ENCODE peak calls at places on chromosomes 2 and 18, in seven cellular contexts. U, I, C, T, W, N and K are unnamed samples.

GRCh38 chr2:20450201-20451108 is 3.6 kb downstream of the RHOB start:
- DNase-seq in U (peak), C (no peak), N (peak), I (no peak), W (no peak), T (no peak), K (no peak)

GRCh38 chr2:122960727-122961641 is 1064.1 kb upstream of the CNTNAP5 start:
- DNase-seq in I (no peak), T (no peak), U (no peak), C (no peak), W (no peak), N (peak), K (peak)

GRCh38 chr18:41917199-41917598 is 37.8 kb upstream of the PIK3C3 start:
- DNase-seq in I (no peak), W (no peak), C (no peak), T (no peak), U (no peak), N (no peak), K (no peak)

GRCh38 chr2:2919574-2920365 is 457.8 kb downstream of the EIPR1 start:
- DNase-seq in U (no peak), T (no peak), N (no peak), W (no peak), I (no peak), C (no peak), K (no peak)

GRCh38 chr2:147468963-147469362 is 375.9 kb upstream of the ACVR2A start:
- DNase-seq in C (no peak), T (no peak), U (no peak), W (no peak), I (no peak), N (no peak), K (no peak)

GRCh38 chr2:166335284-166335683 is 40.5 kb downstream of the SCN9A start:
- DNase-seq in W (no peak), C (no peak), T (no peak), U (no peak), N (no peak), I (no peak), K (no peak)

GRCh38 chr18:67875057-67875456 is 358.5 kb upstream of the DSEL start:
- DNase-seq in I (no peak), T (no peak), N (no peak), W (no peak), U (no peak), C (no peak), K (no peak)

GRCh38 chr18:41128545-41128944 is 826.5 kb upstream of the PIK3C3 start:
- DNase-seq in U (no peak), I (no peak), N (peak), W (no peak), C (no peak), T (no peak), K (peak)

GRCh38 chr2:207772081-207772843 is 2.6 kb upstream of the FZD5 start:
- DNase-seq in W (no peak), C (no peak), U (no peak), T (no peak), I (no peak), N (no peak), K (no peak)

GRCh38 chr2:152611458-152612231 is 105.6 kb downstream of the PRPF40A start:
- DNase-seq in N (peak), U (peak), W (peak), C (peak), T (no peak), I (no peak), K (peak)

GRCh38 chr2:239828192-239828972 is 196.8 kb downstream of the NDUFA10 start:
- DNase-seq in W (no peak), N (no peak), C (peak), I (no peak), T (peak), U (no peak), K (no peak)

GRCh38 chr2:241882090-241882625 is 12.6 kb downstream of the RTP5 start:
- DNase-seq in N (no peak), C (peak), T (no peak), W (peak), I (no peak), U (peak), K (no peak)

GRCh38 chr18:42459873-42460272 is 504.8 kb downstream of the PIK3C3 start:
- DNase-seq in U (no peak), I (no peak), C (no peak), T (no peak), N (no peak), W (no peak), K (peak)

GRCh38 chr18:3150274-3150673 is 69.5 kb downstream of the MYOM1 start:
- DNase-seq in C (no peak), T (no peak), W (no peak), N (no peak), I (no peak), U (no peak), K (no peak)

GRCh38 chr2:9610781-9611548 is 19.8 kb downstream of the YWHAQ start:
- DNase-seq in U (no peak), W (no peak), N (no peak), I (no peak), T (no peak), C (no peak), K (no peak)

GRCh38 chr18:79905389-79905911 is 46.0 kb downstream of the SLC66A2 start:
- DNase-seq in U (peak), W (no peak), C (no peak), N (no peak), T (peak), I (no peak), K (no peak)

GRCh38 chr18:65235966-65236634 is 514.7 kb upstream of the CDH7 start:
- DNase-seq in W (no peak), N (no peak), C (no peak), T (no peak), I (no peak), U (no peak), K (peak)

GRCh38 chr18:49161627-49162026 is 210.9 kb upstream of the SMAD7 start:
- DNase-seq in W (peak), N (peak), C (no peak), T (no peak), U (no peak), I (no peak), K (peak)

GRCh38 chr2:25794544-25795276 is 83.6 kb downstream of the ASXL2 start:
- DNase-seq in W (peak), N (no peak), U (no peak), I (no peak), C (no peak), T (no peak), K (no peak)

GRCh38 chr2:232210306-232210705 is 168.2 kb upstream of the ALPP start:
- DNase-seq in N (no peak), W (no peak), C (no peak), I (no peak), T (peak), U (no peak), K (peak)

GRCh38 chr2:15747698-15748471 is 156.2 kb downstream of the DDX1 start:
- DNase-seq in I (no peak), U (no peak), W (no peak), N (no peak), T (no peak), C (no peak), K (no peak)

GRCh38 chr2:12895017-12895416 is 178.3 kb downstream of the TRIB2 start:
- DNase-seq in N (no peak), C (no peak), W (no peak), T (no peak), U (no peak), I (no peak), K (no peak)

GRCh38 chr2:192030289-192030688 is 164.4 kb downstream of the TMEFF2 start:
- DNase-seq in U (no peak), I (no peak), N (peak), T (no peak), C (no peak), W (no peak), K (peak)

GRCh38 chr2:96865654-96866053 is 4.2 kb downstream of the SEMA4C start:
- DNase-seq in I (no peak), C (no peak), W (no peak), T (no peak), U (no peak), N (no peak), K (no peak)

GRCh38 chr2:186771395-186771794 is 77.5 kb downstream of the FAM171B start:
- DNase-seq in N (peak), U (no peak), I (no peak), C (no peak), W (no peak), T (no peak), K (peak)

GRCh38 chr18:49768051-49768391 is 45.3 kb downstream of the ACAA2 start:
- DNase-seq in T (no peak), N (peak), W (no peak), C (no peak), U (peak), I (no peak), K (peak)

GRCh38 chr2:121888189-121888557 is 132.7 kb downstream of the TSN start:
- DNase-seq in U (no peak), W (peak), C (no peak), N (no peak), I (no peak), T (no peak), K (peak)

GRCh38 chr2:79670198-79670597 is 157.3 kb downstream of the CTNNA2 start:
- DNase-seq in C (no peak), N (no peak), I (no peak), T (peak), U (no peak), W (no peak), K (no peak)
- TF ChIP-seq CTCF in C (no peak), N (no peak), I (no peak), T (peak), U (no peak), W (no peak), K (no peak)

GRCh38 chr18:8324343-8325065 is 284.7 kb upstream of the RAB12 start:
- DNase-seq in I (no peak), C (no peak), U (no peak), N (no peak), W (no peak), T (no peak), K (no peak)
- TF ChIP-seq CTCF in I (no peak), C (no peak), U (no peak), N (peak), W (no peak), T (no peak), K (peak)

GRCh38 chr2:206443735-206444527 is 599 bp downstream of the ADAM23 start:
- DNase-seq in C (no peak), U (no peak), W (peak), T (no peak), N (peak), I (no peak), K (peak)
- TF ChIP-seq CTCF in C (no peak), U (no peak), W (no peak), T (no peak), N (peak), I (no peak), K (no peak)

GRCh38 chr18:8870528-8870927 is 165.2 kb downstream of the MTCL1 start:
- DNase-seq in U (no peak), W (no peak), I (no peak), C (no peak), T (no peak), N (no peak), K (peak)

GRCh38 chr18:8871484-8871883 is 166.1 kb downstream of the MTCL1 start:
- DNase-seq in C (no peak), I (no peak), W (no peak), U (no peak), N (no peak), T (no peak), K (peak)

GRCh38 chr18:8876887-8877286 is 171.5 kb downstream of the MTCL1 start:
- DNase-seq in N (no peak), T (no peak), U (no peak), C (no peak), W (no peak), I (no peak), K (peak)

GRCh38 chr18:8869696-8870095 is 164.3 kb downstream of the MTCL1 start:
- DNase-seq in C (no peak), I (no peak), U (no peak), T (no peak), N (no peak), W (no peak), K (no peak)

GRCh38 chr18:8874872-8875271 is 169.5 kb downstream of the MTCL1 start:
- DNase-seq in T (no peak), W (no peak), I (no peak), C (no peak), N (no peak), U (no peak), K (no peak)
- TF ChIP-seq CTCF in T (no peak), W (no peak), I (no peak), C (no peak), N (no peak), U (no peak), K (no peak)